ENCODE peak calls at places on chromosomes 3 and 15, in ten cellular contexts. F is foreskin fibroblast, Z is cardiac fibroblast, B is H7, W is GM12865, O is body of pancreas, T is A549, C is mucosa of descending colon, J is RWPE2, H is skeletal muscle cell. E is an unnamed sample.

GRCh38 chr3:46733026-46733800 is 15.5 kb upstream of the PRSS50 start:
- DNase-seq in F (peak), Z (peak), B (no peak), W (no peak), O (no peak), T (no peak), C (no peak), J (no peak), H (no peak), E (peak)

GRCh38 chr3:58154752-58155449 is 55.9 kb downstream of the DNASE1L3 start:
- DNase-seq in F (no peak), Z (no peak), B (no peak), W (no peak), O (no peak), T (no peak), C (no peak), J (no peak), H (no peak), E (no peak)

GRCh38 chr15:96593735-96594134 is 263.2 kb downstream of the NR2F2 start:
- DNase-seq in F (no peak), Z (no peak), B (no peak), W (no peak), O (no peak), T (no peak), C (no peak), J (no peak), H (no peak), E (no peak)

GRCh38 chr3:119362010-119362409 is 67.8 kb downstream of the ARHGAP31 start:
- DNase-seq in F (no peak), Z (no peak), B (no peak), W (no peak), O (no peak), T (no peak), C (no peak), J (no peak), H (no peak), E (no peak)

GRCh38 chr3:175258763-175259162 is 399.6 kb downstream of the NAALADL2 start:
- DNase-seq in F (peak), Z (peak), B (no peak), W (no peak), O (peak), T (no peak), C (no peak), J (no peak), H (no peak), E (no peak)

GRCh38 chr3:28727321-28727720 is 378.7 kb upstream of the AZI2 start:
- DNase-seq in F (no peak), Z (no peak), B (no peak), W (no peak), O (no peak), T (no peak), C (no peak), J (no peak), H (no peak), E (no peak)

GRCh38 chr3:43415088-43415487 is 128.7 kb downstream of the SNRK start:
- DNase-seq in F (no peak), Z (no peak), B (no peak), W (no peak), O (no peak), T (no peak), C (no peak), J (no peak), H (no peak), E (no peak)

GRCh38 chr15:83446417-83446816 is 724 bp upstream of the SH3GL3 start:
- DNase-seq in F (no peak), Z (no peak), B (no peak), W (no peak), O (no peak), T (no peak), C (no peak), J (no peak), H (no peak), E (no peak)

GRCh38 chr3:169147246-169148008 is 516.1 kb downstream of the MECOM start:
- DNase-seq in F (peak), Z (peak), B (peak), W (no peak), O (peak), T (peak), C (peak), J (peak), H (peak), E (peak)

GRCh38 chr15:93378547-93378946 is 289.5 kb upstream of the RGMA start:
- DNase-seq in F (no peak), Z (no peak), B (no peak), W (no peak), O (peak), T (no peak), C (no peak), J (no peak), H (no peak), E (no peak)

GRCh38 chr3:150412599-150413069 is 4.5 kb downstream of the TSC22D2 start:
- DNase-seq in F (peak), Z (peak), B (no peak), W (peak), O (peak), T (no peak), C (no peak), J (no peak), H (peak), E (no peak)

GRCh38 chr3:62046326-62046725 is 327.0 kb downstream of the FEZF2 start:
- DNase-seq in F (peak), Z (peak), B (no peak), W (no peak), O (no peak), T (no peak), C (no peak), J (no peak), H (peak), E (no peak)

GRCh38 chr15:39580630-39581500 is at the start of gene THBS1:
- DNase-seq in F (peak), Z (peak), B (peak), W (peak), O (peak), T (peak), C (peak), J (peak), H (peak), E (peak)

GRCh38 chr3:71051893-71052687 is 531.4 kb downstream of the FOXP1 start:
- DNase-seq in F (peak), Z (peak), B (no peak), W (no peak), O (no peak), T (no peak), C (no peak), J (no peak), H (peak), E (no peak)

GRCh38 chr3:123644358-123644757 is 59.5 kb upstream of the HACD2 start:
- DNase-seq in F (no peak), Z (no peak), B (no peak), W (no peak), O (no peak), T (no peak), C (no peak), J (no peak), H (no peak), E (no peak)

GRCh38 chr15:73287019-73287418 is 81.7 kb downstream of the HCN4 start:
- DNase-seq in F (no peak), Z (no peak), B (no peak), W (no peak), O (no peak), T (no peak), C (no peak), J (no peak), H (no peak), E (no peak)

GRCh38 chr3:169112153-169112892 is 551.2 kb downstream of the MECOM start:
- DNase-seq in F (peak), Z (peak), B (no peak), W (no peak), O (no peak), T (no peak), C (no peak), J (no peak), H (peak), E (no peak)

GRCh38 chr3:148879256-148879655 is 14.2 kb downstream of the CPA3 start:
- DNase-seq in F (no peak), Z (peak), B (no peak), W (no peak), O (no peak), T (no peak), C (no peak), J (no peak), H (no peak), E (no peak)

DNA sequence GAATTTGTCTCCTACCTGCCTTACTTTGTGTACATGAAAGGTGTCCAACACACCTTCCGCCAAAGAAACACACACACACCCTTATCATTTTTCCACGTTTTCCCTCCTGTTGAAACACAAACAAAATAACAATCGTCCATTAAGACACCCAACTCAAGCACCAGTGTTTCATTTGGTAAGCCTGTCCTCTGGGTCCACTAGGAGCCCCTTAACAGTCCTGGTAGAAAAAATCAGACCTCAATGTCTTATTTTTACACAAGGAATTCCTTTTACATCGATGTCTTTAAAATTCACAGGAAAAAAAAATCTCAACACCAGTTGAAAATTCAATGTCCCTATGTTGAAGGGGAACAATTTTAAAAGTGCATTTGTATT is 4.0 kb downstream of the HES1 start:
- DNase-seq in F (no peak), Z (no peak), B (no peak), W (no peak), O (no peak), T (no peak), C (no peak), J (no peak), H (no peak), E (no peak)
- H3K4me3 ChIP-seq in F (no peak), Z (no peak), B (peak), W (no peak), O (no peak), T (no peak), C (no peak), J (no peak), H (no peak), E (peak)

GRCh38 chr3:13879102-13879945 is 547 bp downstream of the WNT7A start:
- DNase-seq in F (peak), Z (no peak), B (peak), W (no peak), O (no peak), T (peak), C (no peak), J (no peak), H (no peak), E (no peak)

GRCh38 chr3:13879946-13880810 is at the start of gene WNT7A:
- DNase-seq in F (peak), Z (no peak), B (peak), W (no peak), O (no peak), T (peak), C (peak), J (no peak), H (no peak), E (peak)

GRCh38 chr3:13876451-13876850 is 3.4 kb downstream of the WNT7A start:
- DNase-seq in F (no peak), Z (no peak), B (no peak), W (no peak), O (no peak), T (no peak), C (no peak), J (peak), H (no peak), E (no peak)

GRCh38 chr3:13878711-13879101 is 1.2 kb downstream of the WNT7A start:
- DNase-seq in F (no peak), Z (no peak), B (peak), W (no peak), O (no peak), T (peak), C (no peak), J (no peak), H (no peak), E (peak)

DNA sequence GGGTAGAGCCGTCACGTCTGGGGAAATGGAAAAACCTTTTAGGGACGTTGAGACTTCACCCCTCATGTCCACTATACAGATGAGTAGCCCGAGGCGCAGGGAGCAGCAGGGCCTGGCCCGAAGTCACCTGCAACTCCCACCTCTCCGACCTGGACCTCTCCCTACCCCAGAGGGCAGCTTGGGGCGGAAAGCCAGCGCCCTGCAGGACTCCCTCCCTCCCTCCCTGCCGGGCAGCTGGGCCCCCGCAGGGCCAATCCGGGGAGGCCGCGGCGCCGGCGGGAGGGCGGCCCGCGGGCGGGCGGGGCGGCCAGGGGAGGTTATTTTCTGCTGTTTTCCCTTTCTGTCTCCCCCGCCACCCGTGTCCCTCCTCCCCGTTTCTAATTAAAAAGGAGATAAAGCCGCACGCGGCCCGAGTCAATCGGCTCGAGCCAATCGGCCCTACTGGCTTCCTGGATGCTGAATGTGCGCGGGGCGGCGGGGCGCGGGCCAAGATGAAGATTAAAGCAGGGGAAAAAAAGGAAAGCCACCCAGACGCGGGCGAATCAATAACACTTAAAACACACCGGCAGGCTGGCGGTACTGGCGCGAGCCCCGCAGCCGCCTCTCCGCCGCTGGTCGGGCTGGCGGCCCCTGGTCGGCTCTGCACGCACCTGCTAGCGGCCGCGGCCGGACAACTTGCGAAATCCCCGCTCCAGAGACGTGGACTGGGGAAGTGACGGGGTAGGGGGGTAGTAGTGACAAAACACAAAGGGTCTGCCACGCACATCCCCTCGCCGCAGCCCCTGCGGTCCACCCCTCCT is 1.8 kb downstream of the WNT7A start:
- DNase-seq in F (no peak), Z (no peak), B (peak), W (no peak), O (no peak), T (no peak), C (no peak), J (no peak), H (no peak), E (no peak)
- H3K4me3 ChIP-seq in F (no peak), Z (no peak), B (peak), W (no peak), O (no peak), T (peak), C (no peak), J (peak), H (no peak), E (peak)

GRCh38 chr3:153927107-153927506 is 194.1 kb upstream of the ARHGEF26 start:
- DNase-seq in F (peak), Z (peak), B (no peak), W (peak), O (no peak), T (no peak), C (no peak), J (no peak), H (peak), E (no peak)
- H3K4me3 ChIP-seq in F (no peak), Z (no peak), B (no peak), W (no peak), O (no peak), T (no peak), C (no peak), J (no peak), H (no peak), E (no peak)

GRCh38 chr3:191641789-191642188 is 180.8 kb downstream of the PYDC2 start:
- DNase-seq in F (no peak), Z (no peak), B (no peak), W (no peak), O (no peak), T (no peak), C (no peak), J (no peak), H (no peak), E (no peak)

GRCh38 chr3:191634902-191635301 is 173.9 kb downstream of the PYDC2 start:
- DNase-seq in F (no peak), Z (no peak), B (peak), W (no peak), O (no peak), T (no peak), C (no peak), J (no peak), H (no peak), E (no peak)

GRCh38 chr3:191637611-191638010 is 176.6 kb downstream of the PYDC2 start:
- DNase-seq in F (no peak), Z (no peak), B (no peak), W (no peak), O (no peak), T (no peak), C (no peak), J (no peak), H (no peak), E (no peak)
- H3K4me3 ChIP-seq in F (no peak), Z (no peak), B (no peak), W (no peak), O (no peak), T (no peak), C (no peak), J (no peak), H (no peak), E (no peak)

GRCh38 chr3:88149146-88149515 is 628 bp upstream of the C3orf38 start:
- DNase-seq in F (peak), Z (peak), B (peak), W (no peak), O (no peak), T (peak), C (no peak), J (peak), H (no peak), E (peak)

GRCh38 chr3:88150771-88151170 is 1.0 kb downstream of the C3orf38 start:
- DNase-seq in F (no peak), Z (peak), B (no peak), W (peak), O (no peak), T (no peak), C (no peak), J (no peak), H (no peak), E (no peak)

GRCh38 chr3:88150371-88150770 is 612 bp downstream of the C3orf38 start:
- DNase-seq in F (no peak), Z (peak), B (no peak), W (peak), O (no peak), T (no peak), C (no peak), J (no peak), H (no peak), E (no peak)

GRCh38 chr3:88149516-88150362 is at the start of gene C3orf38:
- DNase-seq in F (peak), Z (peak), B (peak), W (peak), O (peak), T (peak), C (peak), J (peak), H (peak), E (peak)

GRCh38 chr3:88151358-88151757 is 1.6 kb downstream of the C3orf38 start:
- DNase-seq in F (peak), Z (peak), B (no peak), W (peak), O (no peak), T (no peak), C (no peak), J (no peak), H (no peak), E (no peak)
- H3K4me3 ChIP-seq in F (peak), Z (no peak), B (no peak), W (peak), O (no peak), T (peak), C (no peak), J (peak), H (peak), E (peak)

GRCh38 chr15:67144609-67145306 is 79.4 kb downstream of the SMAD3 start:
- DNase-seq in F (peak), Z (peak), B (peak), W (no peak), O (no peak), T (no peak), C (no peak), J (no peak), H (peak), E (no peak)

GRCh38 chr15:67145307-67145610 is 79.9 kb downstream of the SMAD3 start:
- DNase-seq in F (no peak), Z (no peak), B (no peak), W (no peak), O (no peak), T (no peak), C (no peak), J (no peak), H (no peak), E (no peak)

GRCh38 chr15:67143646-67144045 is 78.2 kb downstream of the SMAD3 start:
- DNase-seq in F (no peak), Z (no peak), B (no peak), W (no peak), O (no peak), T (no peak), C (no peak), J (no peak), H (no peak), E (no peak)

GRCh38 chr15:67140078-67140833 is 74.9 kb downstream of the SMAD3 start:
- DNase-seq in F (no peak), Z (no peak), B (no peak), W (peak), O (no peak), T (no peak), C (no peak), J (no peak), H (no peak), E (no peak)

DNA sequence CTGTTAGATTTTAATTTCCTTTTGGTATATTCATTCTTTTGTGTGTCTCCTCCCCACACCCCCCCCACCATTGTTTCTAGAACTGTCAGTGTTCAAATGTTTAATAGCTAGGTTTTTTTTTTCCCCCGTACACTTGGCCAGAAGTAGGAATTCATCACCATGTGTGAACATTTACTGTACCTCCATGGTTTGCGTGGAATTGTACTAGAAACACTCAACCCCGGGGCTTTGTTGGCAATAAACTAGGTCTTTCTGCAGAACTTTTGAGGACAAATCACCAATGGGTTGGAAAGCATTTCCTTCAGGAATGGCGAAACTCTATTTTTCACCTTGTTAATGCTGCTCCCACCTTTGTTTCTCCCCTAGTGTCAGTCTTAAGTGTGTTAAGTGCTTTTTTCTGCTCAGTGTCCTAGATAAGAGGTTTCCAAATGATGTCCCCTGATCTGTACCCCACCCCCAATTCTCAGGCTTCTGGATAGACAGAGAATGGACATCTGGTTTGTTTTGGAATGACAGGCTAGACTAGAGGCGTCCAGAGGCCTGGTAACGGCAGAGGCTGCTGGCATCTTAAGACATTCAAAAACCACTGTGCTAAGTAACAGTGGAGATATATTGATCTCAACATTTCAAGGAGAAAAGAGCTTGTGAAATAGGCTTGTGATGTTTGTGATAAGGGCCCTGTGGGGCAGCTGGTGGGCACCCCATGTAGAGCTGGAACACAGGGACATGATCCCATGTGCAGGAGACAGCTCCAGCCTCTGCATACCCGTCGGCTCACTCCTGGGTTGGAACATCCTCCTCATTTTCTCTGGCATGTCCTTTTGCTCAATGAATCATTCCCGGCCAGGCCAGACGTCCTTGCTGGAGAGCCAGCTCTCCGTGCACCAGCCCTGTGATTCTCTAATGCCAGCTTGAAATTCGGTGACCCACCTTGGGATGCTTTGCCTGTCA is 77.0 kb downstream of the SMAD3 start:
- DNase-seq in F (peak), Z (peak), B (no peak), W (no peak), O (no peak), T (no peak), C (no peak), J (no peak), H (peak), E (no peak)
- H3K4me3 ChIP-seq in F (no peak), Z (no peak), B (no peak), W (no peak), O (no peak), T (no peak), C (no peak), J (no peak), H (no peak), E (no peak)

E was measured in Caco-2.